ENCODE peak calls at places on chromosomes 11 and 22, in five cellular contexts. One of them, this sample, is unnamed.

GRCh38 chr11:35349897-35350296 is 69.5 kb downstream of the SLC1A2 start:
- DNase-seq in endothelial cell of umbilical vein: no peak
- DNase-seq in dorsolateral prefrontal cortex: no peak
- DNase-seq in fibroblast of pulmonary artery: no peak
- DNase-seq in neural progenitor cell: no peak
- DNase-seq in this sample: no peak

GRCh38 chr11:75421902-75422247 is 11.1 kb downstream of the KLHL35 start:
- DNase-seq in fibroblast of pulmonary artery: no peak
- DNase-seq in dorsolateral prefrontal cortex: no peak
- DNase-seq in neural progenitor cell: no peak
- DNase-seq in endothelial cell of umbilical vein: no peak
- DNase-seq in this sample: no peak

GRCh38 chr11:84825140-84825539 is 802.0 kb downstream of the DLG2 start:
- DNase-seq in dorsolateral prefrontal cortex: no peak
- DNase-seq in endothelial cell of umbilical vein: no peak
- DNase-seq in fibroblast of pulmonary artery: no peak
- DNase-seq in neural progenitor cell: no peak
- DNase-seq in this sample: peak

GRCh38 chr11:3810951-3811350 is 2.6 kb downstream of the PGAP2 start:
- DNase-seq in dorsolateral prefrontal cortex: no peak
- DNase-seq in neural progenitor cell: no peak
- DNase-seq in endothelial cell of umbilical vein: no peak
- DNase-seq in fibroblast of pulmonary artery: no peak
- DNase-seq in this sample: no peak

GRCh38 chr11:2789791-2790580 is 90.2 kb upstream of the KCNQ1OT1 start:
- DNase-seq in neural progenitor cell: no peak
- DNase-seq in dorsolateral prefrontal cortex: peak
- DNase-seq in fibroblast of pulmonary artery: no peak
- DNase-seq in endothelial cell of umbilical vein: no peak
- DNase-seq in this sample: no peak

GRCh38 chr22:19103881-19104821 is 18.1 kb downstream of the DGCR2 start:
- DNase-seq in dorsolateral prefrontal cortex: peak
- DNase-seq in neural progenitor cell: no peak
- DNase-seq in fibroblast of pulmonary artery: no peak
- DNase-seq in endothelial cell of umbilical vein: no peak
- DNase-seq in this sample: peak

GRCh38 chr11:121163658-121164308 is 62.7 kb downstream of the TECTA start:
- DNase-seq in neural progenitor cell: no peak
- DNase-seq in fibroblast of pulmonary artery: no peak
- DNase-seq in endothelial cell of umbilical vein: no peak
- DNase-seq in dorsolateral prefrontal cortex: no peak
- DNase-seq in this sample: no peak

GRCh38 chr22:27641049-27641790 is 160.3 kb downstream of the MN1 start:
- DNase-seq in dorsolateral prefrontal cortex: no peak
- DNase-seq in fibroblast of pulmonary artery: no peak
- DNase-seq in neural progenitor cell: no peak
- DNase-seq in endothelial cell of umbilical vein: no peak
- DNase-seq in this sample: peak

GRCh38 chr22:38426628-38427027 is 28.4 kb downstream of the KCNJ4 start:
- DNase-seq in endothelial cell of umbilical vein: no peak
- DNase-seq in neural progenitor cell: no peak
- DNase-seq in fibroblast of pulmonary artery: no peak
- DNase-seq in dorsolateral prefrontal cortex: no peak
- DNase-seq in this sample: no peak

GRCh38 chr11:50169634-50170033 is 137.0 kb downstream of the OR4C45 start:
- DNase-seq in endothelial cell of umbilical vein: no peak
- DNase-seq in neural progenitor cell: no peak
- DNase-seq in dorsolateral prefrontal cortex: peak
- DNase-seq in fibroblast of pulmonary artery: no peak
- DNase-seq in this sample: no peak

GRCh38 chr22:20864186-20864908 is 5.5 kb downstream of the SNAP29 start:
- DNase-seq in fibroblast of pulmonary artery: peak
- DNase-seq in neural progenitor cell: no peak
- DNase-seq in endothelial cell of umbilical vein: no peak
- DNase-seq in dorsolateral prefrontal cortex: no peak
- DNase-seq in this sample: peak

GRCh38 chr11:86117706-86118050 is 48.8 kb upstream of the PICALM start:
- DNase-seq in fibroblast of pulmonary artery: no peak
- DNase-seq in endothelial cell of umbilical vein: no peak
- DNase-seq in neural progenitor cell: no peak
- DNase-seq in dorsolateral prefrontal cortex: no peak
- DNase-seq in this sample: no peak

GRCh38 chr11:44525473-44526252 is 39.8 kb upstream of the CD82 start:
- DNase-seq in endothelial cell of umbilical vein: no peak
- DNase-seq in fibroblast of pulmonary artery: no peak
- DNase-seq in neural progenitor cell: no peak
- DNase-seq in dorsolateral prefrontal cortex: no peak
- DNase-seq in this sample: no peak
- TF ChIP-seq CTCF in endothelial cell of umbilical vein: no peak
- TF ChIP-seq CTCF in fibroblast of pulmonary artery: no peak
- TF ChIP-seq CTCF in neural progenitor cell: no peak
- TF ChIP-seq CTCF in dorsolateral prefrontal cortex: no peak
- TF ChIP-seq CTCF in this sample: no peak

GRCh38 chr11:17719940-17720795 is 797 bp downstream of the MYOD1 start:
- DNase-seq in fibroblast of pulmonary artery: peak
- DNase-seq in dorsolateral prefrontal cortex: no peak
- DNase-seq in endothelial cell of umbilical vein: peak
- DNase-seq in neural progenitor cell: peak
- DNase-seq in this sample: peak

GRCh38 chr11:17718015-17718414 is 1.4 kb upstream of the MYOD1 start:
- DNase-seq in fibroblast of pulmonary artery: no peak
- DNase-seq in dorsolateral prefrontal cortex: no peak
- DNase-seq in endothelial cell of umbilical vein: no peak
- DNase-seq in neural progenitor cell: no peak
- DNase-seq in this sample: no peak

GRCh38 chr11:17720796-17721171 is 1.4 kb downstream of the MYOD1 start:
- DNase-seq in fibroblast of pulmonary artery: no peak
- DNase-seq in neural progenitor cell: peak
- DNase-seq in endothelial cell of umbilical vein: no peak
- DNase-seq in dorsolateral prefrontal cortex: no peak
- DNase-seq in this sample: no peak

GRCh38 chr11:17718510-17718962 is 835 bp upstream of the MYOD1 start:
- DNase-seq in endothelial cell of umbilical vein: no peak
- DNase-seq in neural progenitor cell: no peak
- DNase-seq in dorsolateral prefrontal cortex: no peak
- DNase-seq in fibroblast of pulmonary artery: no peak
- DNase-seq in this sample: no peak

DNA sequence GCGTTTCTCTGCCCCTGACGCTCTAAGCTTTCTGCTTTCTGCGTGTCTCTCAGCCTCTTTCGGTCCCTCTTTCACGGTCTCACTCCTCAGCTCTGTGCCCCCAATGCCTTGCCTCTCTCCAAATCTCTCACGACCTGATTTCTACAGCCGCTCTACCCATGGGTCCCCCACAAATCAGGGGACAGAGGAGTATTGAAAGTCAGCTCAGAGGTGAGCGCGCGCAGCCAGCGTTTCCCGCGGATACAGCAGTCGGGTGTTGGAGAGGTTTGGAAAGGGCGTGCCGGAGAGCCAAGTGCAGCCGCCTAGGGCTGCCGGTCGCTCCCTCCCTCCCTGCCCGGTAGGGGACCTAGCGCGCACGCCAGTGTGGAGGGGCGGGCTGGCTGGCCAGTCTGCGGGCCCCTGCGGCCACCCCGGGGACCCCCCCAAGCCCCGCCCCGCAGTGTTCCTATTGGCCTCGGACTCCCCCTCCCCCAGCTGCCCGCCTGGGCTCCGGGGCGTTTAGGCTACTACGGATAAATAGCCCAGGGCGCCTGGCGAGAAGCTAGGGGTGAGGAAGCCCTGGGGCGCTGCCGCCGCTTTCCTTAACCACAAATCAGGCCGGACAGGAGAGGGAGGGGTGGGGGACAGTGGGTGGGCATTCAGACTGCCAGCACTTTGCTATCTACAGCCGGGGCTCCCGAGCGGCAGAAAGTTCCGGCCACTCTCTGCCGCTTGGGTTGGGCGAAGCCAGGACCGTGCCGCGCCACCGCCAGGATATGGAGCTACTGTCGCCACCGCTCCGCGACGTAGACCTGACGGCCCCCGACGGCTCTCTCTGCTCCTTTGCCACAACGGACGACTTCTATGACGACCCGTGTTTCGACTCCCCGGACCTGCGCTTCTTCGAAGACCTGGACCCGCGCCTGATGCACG is at the start of gene MYOD1:
- DNase-seq in neural progenitor cell: peak
- DNase-seq in dorsolateral prefrontal cortex: no peak
- DNase-seq in endothelial cell of umbilical vein: no peak
- DNase-seq in fibroblast of pulmonary artery: no peak
- DNase-seq in this sample: no peak
- H3K4me3 ChIP-seq in neural progenitor cell: peak
- H3K4me3 ChIP-seq in dorsolateral prefrontal cortex: no peak
- H3K4me3 ChIP-seq in endothelial cell of umbilical vein: no peak
- H3K4me3 ChIP-seq in fibroblast of pulmonary artery: no peak
- H3K4me3 ChIP-seq in this sample: no peak

GRCh38 chr22:45548991-45549736 is 46.5 kb downstream of the FBLN1 start:
- DNase-seq in endothelial cell of umbilical vein: no peak
- DNase-seq in neural progenitor cell: peak
- DNase-seq in fibroblast of pulmonary artery: peak
- DNase-seq in dorsolateral prefrontal cortex: no peak
- DNase-seq in this sample: peak
- TF ChIP-seq CTCF in endothelial cell of umbilical vein: no peak
- TF ChIP-seq CTCF in neural progenitor cell: peak
- TF ChIP-seq CTCF in fibroblast of pulmonary artery: peak
- TF ChIP-seq CTCF in dorsolateral prefrontal cortex: no peak
- TF ChIP-seq CTCF in this sample: peak

DNA sequence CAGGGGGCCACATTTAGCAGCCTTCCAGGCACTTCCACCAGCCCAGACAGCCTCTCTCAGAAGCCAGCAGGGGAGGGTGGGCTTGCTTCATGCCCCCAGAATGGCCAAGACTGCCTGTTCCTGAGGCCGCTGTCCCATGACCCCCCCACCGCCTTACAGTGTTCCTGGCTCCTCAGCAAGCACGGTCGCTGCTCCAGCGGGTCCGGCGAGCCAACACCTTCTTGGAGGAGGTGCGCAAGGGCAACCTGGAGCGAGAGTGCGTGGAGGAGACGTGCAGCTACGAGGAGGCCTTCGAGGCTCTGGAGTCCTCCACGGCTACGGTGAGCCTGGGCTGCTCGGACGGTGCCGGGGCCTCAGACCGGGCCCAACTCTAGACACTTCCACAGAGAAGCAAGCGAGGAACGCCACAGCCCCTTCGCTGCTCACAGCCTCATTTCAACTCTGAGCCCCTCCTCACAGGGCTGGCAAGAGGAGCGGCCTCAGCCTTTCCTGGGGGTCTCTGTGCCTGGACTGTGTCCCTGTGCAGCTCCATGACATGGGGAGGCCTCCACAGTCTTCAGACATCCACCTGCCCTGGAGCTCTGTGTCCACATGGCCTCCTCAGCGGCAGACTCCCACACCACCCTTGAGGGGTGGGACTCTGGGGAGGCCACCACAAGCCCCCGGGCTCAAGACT is 668 bp downstream of the F2 start:
- DNase-seq in neural progenitor cell: no peak
- DNase-seq in endothelial cell of umbilical vein: no peak
- DNase-seq in dorsolateral prefrontal cortex: no peak
- DNase-seq in fibroblast of pulmonary artery: no peak
- DNase-seq in this sample: no peak
- H3K4me3 ChIP-seq in neural progenitor cell: no peak
- H3K4me3 ChIP-seq in endothelial cell of umbilical vein: no peak
- H3K4me3 ChIP-seq in dorsolateral prefrontal cortex: no peak
- H3K4me3 ChIP-seq in fibroblast of pulmonary artery: no peak
- H3K4me3 ChIP-seq in this sample: no peak

DNA sequence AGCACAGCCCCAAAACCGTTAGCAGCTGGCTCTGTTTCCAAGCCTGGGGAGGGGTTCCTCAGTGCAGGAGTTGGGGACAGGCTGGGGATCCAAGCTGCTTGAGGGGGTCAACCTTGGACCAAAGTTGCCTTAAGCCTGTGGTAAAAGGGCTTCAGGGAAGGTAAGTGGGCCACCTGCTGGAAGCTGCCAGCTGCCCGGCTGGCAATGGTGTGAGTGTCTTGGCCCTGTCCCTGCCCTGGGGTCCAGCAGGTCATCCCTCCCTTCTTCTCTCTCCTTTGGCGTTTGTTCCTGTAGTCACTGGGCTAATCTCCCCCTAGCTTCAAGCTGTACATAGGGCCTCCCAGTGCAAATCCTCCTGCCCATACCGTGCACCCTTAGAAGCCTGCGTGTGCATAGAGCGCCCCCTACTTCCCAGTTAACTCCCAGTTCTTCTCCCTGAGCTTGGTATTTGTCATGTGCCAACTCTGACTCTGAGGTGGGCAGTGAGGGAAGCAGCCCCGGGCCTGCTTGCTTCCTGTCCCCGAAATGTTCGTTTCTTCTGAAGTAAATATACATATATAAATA is 4.4 kb downstream of the TMEM258 start:
- DNase-seq in dorsolateral prefrontal cortex: peak
- DNase-seq in neural progenitor cell: peak
- DNase-seq in fibroblast of pulmonary artery: peak
- DNase-seq in endothelial cell of umbilical vein: peak
- DNase-seq in this sample: peak
- TF ChIP-seq CTCF in dorsolateral prefrontal cortex: peak
- TF ChIP-seq CTCF in neural progenitor cell: peak
- TF ChIP-seq CTCF in fibroblast of pulmonary artery: peak
- TF ChIP-seq CTCF in endothelial cell of umbilical vein: peak
- TF ChIP-seq CTCF in this sample: peak